ENCODE peak calls at places on chromosomes 3 and 15, in six cellular contexts. One of them, this sample, is unnamed.

GRCh38 chr15:76310470-76311070 is 699 bp downstream of the ETFA start:
- DNase-seq in heart right ventricle: no peak
- DNase-seq in Peyer's patch: no peak
- DNase-seq in OCI-LY7: peak; percentile 23
- DNase-seq in A549: peak; percentile 46
- DNase-seq in iPS DF 6.9: no peak
- DNase-seq in this sample: no peak

GRCh38 chr3:169278667-169279066 is 384.8 kb downstream of the MECOM start:
- DNase-seq in heart right ventricle: no peak
- DNase-seq in Peyer's patch: no peak
- DNase-seq in OCI-LY7: no peak
- DNase-seq in A549: no peak
- DNase-seq in iPS DF 6.9: no peak
- DNase-seq in this sample: no peak

GRCh38 chr3:150739877-150740645 is 22.9 kb downstream of the SIAH2 start:
- DNase-seq in heart right ventricle: no peak
- DNase-seq in Peyer's patch: no peak
- DNase-seq in OCI-LY7: no peak
- DNase-seq in A549: no peak
- DNase-seq in iPS DF 6.9: no peak
- DNase-seq in this sample: no peak

GRCh38 chr15:47870300-47870955 is 153.1 kb downstream of the SEMA6D start:
- DNase-seq in heart right ventricle: peak; percentile 27
- DNase-seq in Peyer's patch: no peak
- DNase-seq in OCI-LY7: no peak
- DNase-seq in A549: no peak
- DNase-seq in iPS DF 6.9: no peak
- DNase-seq in this sample: no peak

GRCh38 chr15:62066663-62067447 is at the start of gene C2CD4A:
- DNase-seq in heart right ventricle: peak; percentile 56
- DNase-seq in Peyer's patch: peak; percentile 87
- DNase-seq in OCI-LY7: peak; percentile 41
- DNase-seq in A549: peak; percentile 27
- DNase-seq in iPS DF 6.9: peak; percentile 61
- DNase-seq in this sample: no peak

GRCh38 chr3:66297917-66298316 is 77.1 kb downstream of the SLC25A26 start:
- DNase-seq in heart right ventricle: no peak
- DNase-seq in Peyer's patch: no peak
- DNase-seq in OCI-LY7: no peak
- DNase-seq in A549: no peak
- DNase-seq in iPS DF 6.9: no peak
- DNase-seq in this sample: peak; percentile 29

GRCh38 chr15:49868348-49868747 is 247.5 kb downstream of the DTWD1 start:
- DNase-seq in heart right ventricle: no peak
- DNase-seq in Peyer's patch: no peak
- DNase-seq in OCI-LY7: no peak
- DNase-seq in A549: no peak
- DNase-seq in iPS DF 6.9: no peak
- DNase-seq in this sample: no peak

GRCh38 chr15:70299931-70300858 is 202.5 kb upstream of the TLE3 start:
- DNase-seq in heart right ventricle: no peak
- DNase-seq in Peyer's patch: no peak
- DNase-seq in OCI-LY7: peak; percentile 41
- DNase-seq in A549: no peak
- DNase-seq in iPS DF 6.9: no peak
- DNase-seq in this sample: no peak

GRCh38 chr3:42680806-42681205 is 4.5 kb upstream of the KLHL40 start:
- DNase-seq in heart right ventricle: no peak
- DNase-seq in Peyer's patch: no peak
- DNase-seq in OCI-LY7: no peak
- DNase-seq in A549: no peak
- DNase-seq in iPS DF 6.9: no peak
- DNase-seq in this sample: no peak

GRCh38 chr3:41363830-41364523 is 164.7 kb downstream of the CTNNB1 start:
- DNase-seq in heart right ventricle: no peak
- DNase-seq in Peyer's patch: no peak
- DNase-seq in OCI-LY7: no peak
- DNase-seq in A549: no peak
- DNase-seq in iPS DF 6.9: no peak
- DNase-seq in this sample: no peak

GRCh38 chr3:39727415-39727814 is 82.0 kb upstream of the MYRIP start:
- DNase-seq in heart right ventricle: no peak
- DNase-seq in Peyer's patch: no peak
- DNase-seq in OCI-LY7: no peak
- DNase-seq in A549: no peak
- DNase-seq in iPS DF 6.9: no peak
- DNase-seq in this sample: no peak

GRCh38 chr15:82132742-82133141 is 86.9 kb upstream of the MEX3B start:
- DNase-seq in heart right ventricle: no peak
- DNase-seq in Peyer's patch: no peak
- DNase-seq in OCI-LY7: no peak
- DNase-seq in A549: peak; percentile 51
- DNase-seq in iPS DF 6.9: no peak
- DNase-seq in this sample: peak; percentile 65

GRCh38 chr15:55407631-55407948 is 569 bp downstream of the CCPG1 start:
- DNase-seq in heart right ventricle: no peak
- DNase-seq in Peyer's patch: no peak
- DNase-seq in OCI-LY7: no peak
- DNase-seq in A549: peak; percentile 45
- DNase-seq in iPS DF 6.9: no peak
- DNase-seq in this sample: no peak

GRCh38 chr15:64634576-64635485 is 140.6 kb downstream of the RBPMS2 start:
- DNase-seq in heart right ventricle: no peak
- DNase-seq in Peyer's patch: no peak
- DNase-seq in OCI-LY7: no peak
- DNase-seq in A549: no peak
- DNase-seq in iPS DF 6.9: peak; percentile 55
- DNase-seq in this sample: no peak

GRCh38 chr3:14266361-14266760 is 87.7 kb downstream of the LSM3 start:
- DNase-seq in heart right ventricle: no peak
- DNase-seq in Peyer's patch: peak; percentile 44
- DNase-seq in OCI-LY7: no peak
- DNase-seq in A549: no peak
- DNase-seq in iPS DF 6.9: no peak
- DNase-seq in this sample: peak; percentile 75

GRCh38 chr3:3800076-3800448 is 831 bp downstream of the LRRN1 start:
- DNase-seq in heart right ventricle: no peak
- DNase-seq in Peyer's patch: peak; percentile 50
- DNase-seq in OCI-LY7: no peak
- DNase-seq in A549: no peak
- DNase-seq in iPS DF 6.9: no peak
- DNase-seq in this sample: no peak

GRCh38 chr15:76178321-76178720 is 118.5 kb downstream of the TMEM266 start:
- DNase-seq in heart right ventricle: no peak
- DNase-seq in Peyer's patch: no peak
- DNase-seq in OCI-LY7: no peak
- DNase-seq in A549: no peak
- DNase-seq in iPS DF 6.9: no peak
- DNase-seq in this sample: no peak

GRCh38 chr3:55481067-55481917 is 5.8 kb downstream of the WNT5A start:
- DNase-seq in heart right ventricle: peak; percentile 26
- DNase-seq in Peyer's patch: no peak
- DNase-seq in OCI-LY7: no peak
- DNase-seq in A549: no peak
- DNase-seq in iPS DF 6.9: no peak
- DNase-seq in this sample: no peak

GRCh38 chr3:10309736-10310135 is 11.2 kb downstream of the SEC13 start:
- DNase-seq in heart right ventricle: no peak
- DNase-seq in Peyer's patch: no peak
- DNase-seq in OCI-LY7: no peak
- DNase-seq in A549: no peak
- DNase-seq in iPS DF 6.9: no peak
- DNase-seq in this sample: no peak

GRCh38 chr15:74983725-74984231 is 11.6 kb upstream of the SCAMP5 start:
- DNase-seq in heart right ventricle: no peak
- DNase-seq in Peyer's patch: no peak
- DNase-seq in OCI-LY7: no peak
- DNase-seq in A549: peak; percentile 56
- DNase-seq in iPS DF 6.9: no peak
- DNase-seq in this sample: no peak

GRCh38 chr3:143120716-143121239 is 1.2 kb downstream of the CHST2 start:
- DNase-seq in heart right ventricle: peak; percentile 18
- DNase-seq in Peyer's patch: peak; percentile 53
- DNase-seq in OCI-LY7: no peak
- DNase-seq in A549: peak; percentile 15
- DNase-seq in iPS DF 6.9: no peak
- DNase-seq in this sample: no peak

GRCh38 chr3:186487819-186488218 is 56.4 kb downstream of the CRYGS start:
- DNase-seq in heart right ventricle: no peak
- DNase-seq in Peyer's patch: no peak
- DNase-seq in OCI-LY7: no peak
- DNase-seq in A549: no peak
- DNase-seq in iPS DF 6.9: no peak
- DNase-seq in this sample: no peak

GRCh38 chr15:76286231-76286879 is 24.9 kb downstream of the ETFA start:
- DNase-seq in heart right ventricle: no peak
- DNase-seq in Peyer's patch: no peak
- DNase-seq in OCI-LY7: peak; percentile 26
- DNase-seq in A549: no peak
- DNase-seq in iPS DF 6.9: no peak
- DNase-seq in this sample: no peak

GRCh38 chr15:89776274-89777072 is at the start of gene MESP2:
- DNase-seq in heart right ventricle: peak; percentile 91
- DNase-seq in Peyer's patch: peak; percentile 88
- DNase-seq in OCI-LY7: no peak
- DNase-seq in A549: peak; percentile 73
- DNase-seq in iPS DF 6.9: peak; percentile 70
- DNase-seq in this sample: no peak
- H3K27ac ChIP-seq in heart right ventricle: no peak within 1 kb of the TSS
- H3K27ac ChIP-seq in Peyer's patch: no peak within 1 kb of the TSS
- H3K27ac ChIP-seq in OCI-LY7: no peak within 1 kb of the TSS
- H3K27ac ChIP-seq in A549: peak within 1 kb of the TSS; percentile 89
- H3K27ac ChIP-seq in iPS DF 6.9: no peak within 1 kb of the TSS
- H3K27ac ChIP-seq in this sample: no peak within 1 kb of the TSS

DNA sequence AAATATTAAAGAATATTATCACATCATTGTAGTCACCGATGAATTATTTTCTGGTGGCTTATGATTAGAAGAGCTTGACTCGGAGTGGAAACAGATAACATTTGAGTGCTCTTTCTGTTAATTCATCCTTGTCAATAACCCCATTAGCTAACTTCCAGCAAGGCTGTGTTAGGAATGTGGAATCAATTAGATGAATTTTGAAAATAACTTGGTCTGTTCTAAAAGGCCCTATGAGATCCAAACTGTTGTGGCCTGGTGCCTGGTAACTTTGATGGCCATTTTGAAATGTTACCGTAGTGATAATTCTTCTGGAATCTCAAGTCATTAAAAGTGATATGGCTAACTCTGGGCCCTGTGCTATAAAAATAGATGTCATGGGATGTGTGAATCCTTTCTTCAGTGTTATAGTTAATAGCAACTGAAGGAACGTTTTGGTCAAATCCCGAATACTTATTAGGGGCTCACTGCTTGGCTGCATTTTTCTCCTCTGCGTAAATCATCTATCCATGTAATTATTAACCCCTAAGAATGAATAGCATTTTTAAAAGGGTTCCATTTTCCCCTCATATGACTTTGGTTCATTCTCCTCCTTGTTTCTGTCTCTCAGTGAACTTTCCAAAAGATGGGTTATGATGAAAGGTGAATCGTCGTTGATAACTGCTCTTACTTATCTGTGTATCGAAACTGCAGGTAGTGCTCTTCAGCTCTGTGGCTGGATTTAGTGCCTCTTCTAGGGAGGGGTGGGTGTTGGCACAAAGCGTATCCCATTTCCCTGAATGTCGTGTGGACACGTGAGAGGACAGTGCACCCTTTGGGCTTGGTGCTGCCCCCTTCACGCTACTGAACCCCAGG is 82.7 kb downstream of the IGF1R start:
- DNase-seq in heart right ventricle: no peak
- DNase-seq in Peyer's patch: no peak
- DNase-seq in OCI-LY7: no peak
- DNase-seq in A549: no peak
- DNase-seq in iPS DF 6.9: no peak
- DNase-seq in this sample: no peak
- H3K27ac ChIP-seq in heart right ventricle: peak overlapping the region; percentile 96
- H3K27ac ChIP-seq in Peyer's patch: no peak overlapping the region
- H3K27ac ChIP-seq in OCI-LY7: no peak overlapping the region
- H3K27ac ChIP-seq in A549: peak overlapping the region; percentile 45
- H3K27ac ChIP-seq in iPS DF 6.9: no peak overlapping the region
- H3K27ac ChIP-seq in this sample: no peak overlapping the region

DNA sequence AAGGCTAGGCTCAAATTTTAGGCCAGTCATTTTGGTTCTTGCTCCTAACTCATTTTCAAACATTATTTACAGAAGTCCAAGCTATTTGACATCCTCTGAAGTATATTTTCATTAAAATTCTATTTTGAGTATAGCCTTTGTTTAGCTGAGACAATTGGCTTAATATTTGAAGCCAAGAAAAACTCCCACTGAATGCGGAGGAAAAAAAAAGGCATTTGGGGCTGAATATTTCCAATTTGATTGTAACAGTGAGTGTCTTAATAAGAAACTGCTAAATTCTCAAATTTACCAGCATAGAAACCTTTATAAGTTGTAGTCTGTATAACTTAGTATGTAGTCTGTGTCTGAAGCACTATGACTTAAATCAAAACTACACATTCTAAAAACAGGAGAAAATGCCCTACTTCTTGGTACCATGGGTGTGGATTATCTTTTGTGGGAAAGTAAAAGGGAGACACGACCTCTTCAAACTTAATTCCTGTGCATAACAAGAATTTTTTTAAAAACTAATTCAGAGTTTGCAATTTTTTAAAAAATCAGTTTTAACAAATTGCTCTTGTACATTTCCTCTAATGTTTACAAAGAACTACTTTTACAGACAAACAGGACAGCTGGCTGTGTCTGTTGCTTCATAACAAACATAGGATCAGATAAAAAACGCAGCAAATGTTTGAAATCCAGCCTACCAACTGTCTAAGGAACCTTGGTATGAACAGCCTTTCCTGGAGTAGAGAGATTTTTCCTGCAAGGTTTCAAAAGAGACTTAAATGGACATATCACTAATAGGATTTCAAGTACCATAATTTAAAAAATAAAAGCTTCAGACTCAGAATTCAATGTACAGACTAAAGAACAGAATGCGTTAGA is 52.7 kb upstream of the LMOD3 start:
- DNase-seq in heart right ventricle: no peak
- DNase-seq in Peyer's patch: no peak
- DNase-seq in OCI-LY7: no peak
- DNase-seq in A549: no peak
- DNase-seq in iPS DF 6.9: no peak
- DNase-seq in this sample: no peak
- H3K27ac ChIP-seq in heart right ventricle: peak overlapping the region; percentile 44
- H3K27ac ChIP-seq in Peyer's patch: no peak overlapping the region
- H3K27ac ChIP-seq in OCI-LY7: no peak overlapping the region
- H3K27ac ChIP-seq in A549: no peak overlapping the region
- H3K27ac ChIP-seq in iPS DF 6.9: no peak overlapping the region
- H3K27ac ChIP-seq in this sample: no peak overlapping the region

DNA sequence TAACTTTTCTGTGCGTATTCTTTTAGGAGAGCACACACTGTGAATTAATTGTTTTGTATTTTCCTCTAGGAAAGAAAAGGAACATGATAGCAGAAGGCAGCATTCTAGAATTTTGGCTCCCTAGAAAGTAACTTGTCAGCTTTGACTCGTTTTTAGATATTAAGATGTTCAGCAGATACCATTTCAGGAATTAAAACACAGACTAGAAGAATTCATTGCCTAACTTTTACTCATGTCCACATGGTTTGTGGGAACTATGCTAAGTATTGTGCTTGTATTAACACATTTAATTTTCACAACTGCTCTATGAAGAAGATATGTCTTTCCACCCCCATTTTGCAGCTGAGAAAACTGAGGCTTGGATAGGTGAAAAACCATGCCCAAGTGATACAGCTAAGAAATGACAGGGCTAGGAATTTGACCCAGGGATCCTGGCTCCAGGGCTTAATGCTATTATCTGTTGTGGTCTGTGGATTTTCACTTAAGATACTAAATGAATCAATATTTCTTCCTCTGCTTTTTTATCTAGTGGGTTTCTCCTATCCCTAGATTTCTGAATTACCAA is 128.8 kb downstream of the MITF start:
- DNase-seq in heart right ventricle: no peak
- DNase-seq in Peyer's patch: no peak
- DNase-seq in OCI-LY7: no peak
- DNase-seq in A549: no peak
- DNase-seq in iPS DF 6.9: no peak
- DNase-seq in this sample: no peak
- H3K27ac ChIP-seq in heart right ventricle: peak overlapping the region; percentile 75
- H3K27ac ChIP-seq in Peyer's patch: no peak overlapping the region
- H3K27ac ChIP-seq in OCI-LY7: no peak overlapping the region
- H3K27ac ChIP-seq in A549: peak overlapping the region; percentile 80
- H3K27ac ChIP-seq in iPS DF 6.9: no peak overlapping the region
- H3K27ac ChIP-seq in this sample: peak overlapping the region; percentile 63

This sample was measured in AG04450.